ENCODE peak calls at places on chromosomes 6 and 20, in four cellular contexts. V is foreskin fibroblast, E is brain microvascular endothelial cell, A is cardiac fibroblast. X is an unnamed sample.

GRCh38 chr6:42046491-42047219 is 3.7 kb upstream of the TAF8 start:
- DNase-seq in V (peak), E (no peak), A (peak), X (peak)

GRCh38 chr6:141107562-141108160 is 1025.1 kb upstream of the GJE1 start:
- DNase-seq in V (peak), E (peak), A (peak), X (peak)

GRCh38 chr6:15879372-15880261 is 216.8 kb upstream of the DTNBP1 start:
- DNase-seq in V (peak), E (peak), A (peak), X (peak)

GRCh38 chr6:134835998-134836397 is 113.9 kb downstream of the ALDH8A1 start:
- DNase-seq in V (no peak), E (no peak), A (peak), X (no peak)

GRCh38 chr6:3176562-3177355 is 19.4 kb upstream of the TUBB2A start:
- DNase-seq in V (peak), E (peak), A (peak), X (peak)

GRCh38 chr6:117380298-117380697 is 45.4 kb downstream of the ROS1 start:
- DNase-seq in V (no peak), E (no peak), A (no peak), X (no peak)

GRCh38 chr20:63534427-63534830 is 2.7 kb downstream of the PTK6 start:
- DNase-seq in V (no peak), E (no peak), A (no peak), X (no peak)

GRCh38 chr20:45817652-45818194 is 5.3 kb downstream of the UBE2C start:
- DNase-seq in V (peak), E (peak), A (peak), X (peak)

GRCh38 chr6:30463651-30464618 is 25.4 kb upstream of the HLA-E start:
- DNase-seq in V (peak), E (no peak), A (peak), X (peak)

GRCh38 chr6:101276066-101276465 is 117.4 kb upstream of the GRIK2 start:
- DNase-seq in V (no peak), E (no peak), A (peak), X (no peak)

GRCh38 chr6:136012198-136012884 is 160.8 kb downstream of the PDE7B start:
- DNase-seq in V (peak), E (peak), A (peak), X (peak)

GRCh38 chr6:37702314-37702713 is 4.6 kb upstream of the MDGA1 start:
- DNase-seq in V (no peak), E (no peak), A (no peak), X (no peak)

GRCh38 chr6:147204060-147204785 is at the start of gene STXBP5:
- DNase-seq in V (no peak), E (no peak), A (peak), X (peak)

GRCh38 chr20:45910670-45911485 is 1.1 kb downstream of the PLTP start:
- DNase-seq in V (peak), E (peak), A (peak), X (peak)

GRCh38 chr20:33650753-33651561 is 11.2 kb upstream of the C20orf144 start:
- DNase-seq in V (no peak), E (no peak), A (no peak), X (no peak)

GRCh38 chr6:72418495-72418894 is 203.4 kb upstream of the KCNQ5 start:
- DNase-seq in V (peak), E (peak), A (peak), X (peak)

GRCh38 chr6:33252758-33253157 is 18.9 kb downstream of the VPS52 start:
- DNase-seq in V (peak), E (no peak), A (no peak), X (no peak)

GRCh38 chr6:33427585-33428218 is 7.8 kb downstream of the SYNGAP1 start:
- DNase-seq in V (no peak), E (no peak), A (no peak), X (no peak)

GRCh38 chr6:87718662-87719433 is 16.8 kb upstream of the AKIRIN2 start:
- DNase-seq in V (no peak), E (no peak), A (peak), X (no peak)

GRCh38 chr20:15069355-15069754 is 731.9 kb upstream of the FLRT3 start:
- DNase-seq in V (no peak), E (no peak), A (no peak), X (no peak)

GRCh38 chr6:44253307-44254101 is 3.8 kb downstream of the SLC35B2 start:
- DNase-seq in V (no peak), E (peak), A (peak), X (no peak)

GRCh38 chr6:78502386-78502887 is 364.9 kb upstream of the IRAK1BP1 start:
- DNase-seq in V (no peak), E (no peak), A (no peak), X (no peak)

GRCh38 chr20:46601603-46602122 is 49.6 kb downstream of the SLC13A3 start:
- DNase-seq in V (no peak), E (no peak), A (no peak), X (no peak)

GRCh38 chr6:115551510-115551909 is 509.2 kb downstream of the FRK start:
- DNase-seq in V (no peak), E (no peak), A (no peak), X (no peak)

GRCh38 chr6:42417641-42418112 is 34.0 kb downstream of the TRERF1 start:
- DNase-seq in V (no peak), E (no peak), A (peak), X (peak)

GRCh38 chr6:110626442-110626841 is 150.0 kb upstream of the SLC22A16 start:
- DNase-seq in V (no peak), E (no peak), A (no peak), X (no peak)

GRCh38 chr6:166763606-166764472 is 136.8 kb upstream of the RPS6KA2 start:
- DNase-seq in V (no peak), E (no peak), A (no peak), X (no peak)

GRCh38 chr6:84498905-84499304 is 265.5 kb downstream of the TBX18 start:
- DNase-seq in V (peak), E (no peak), A (no peak), X (no peak)

GRCh38 chr20:62831361-62831788 is 14.5 kb downstream of the COL9A3 start:
- DNase-seq in V (no peak), E (no peak), A (no peak), X (no peak)

GRCh38 chr20:4038047-4038459 is 22.7 kb upstream of the RNF24 start:
- DNase-seq in V (peak), E (peak), A (peak), X (peak)

GRCh38 chr6:5638666-5639065 is 368.1 kb downstream of the NRN1 start:
- DNase-seq in V (no peak), E (no peak), A (no peak), X (no peak)

GRCh38 chr6:46549155-46549554 is 57.9 kb upstream of the RCAN2 start:
- DNase-seq in V (no peak), E (no peak), A (peak), X (peak)

GRCh38 chr6:81821449-81821848 is 69.0 kb upstream of the TENT5A start:
- DNase-seq in V (no peak), E (no peak), A (no peak), X (no peak)

GRCh38 chr6:31149827-31150447 is 7.7 kb downstream of the CCHCR1 start:
- DNase-seq in V (no peak), E (no peak), A (no peak), X (no peak)

GRCh38 chr6:24154121-24154520 is 28.1 kb downstream of the NRSN1 start:
- DNase-seq in V (no peak), E (no peak), A (no peak), X (peak)

GRCh38 chr6:143449731-143450452 is 603 bp downstream of the ADAT2 start:
- DNase-seq in V (peak), E (peak), A (peak), X (peak)

GRCh38 chr6:143451531-143451930 is 926 bp downstream of the PEX3 start:
- DNase-seq in V (peak), E (no peak), A (no peak), X (no peak)

GRCh38 chr6:143449082-143449481 is 1.4 kb downstream of the ADAT2 start:
- DNase-seq in V (no peak), E (no peak), A (no peak), X (no peak)

DNA sequence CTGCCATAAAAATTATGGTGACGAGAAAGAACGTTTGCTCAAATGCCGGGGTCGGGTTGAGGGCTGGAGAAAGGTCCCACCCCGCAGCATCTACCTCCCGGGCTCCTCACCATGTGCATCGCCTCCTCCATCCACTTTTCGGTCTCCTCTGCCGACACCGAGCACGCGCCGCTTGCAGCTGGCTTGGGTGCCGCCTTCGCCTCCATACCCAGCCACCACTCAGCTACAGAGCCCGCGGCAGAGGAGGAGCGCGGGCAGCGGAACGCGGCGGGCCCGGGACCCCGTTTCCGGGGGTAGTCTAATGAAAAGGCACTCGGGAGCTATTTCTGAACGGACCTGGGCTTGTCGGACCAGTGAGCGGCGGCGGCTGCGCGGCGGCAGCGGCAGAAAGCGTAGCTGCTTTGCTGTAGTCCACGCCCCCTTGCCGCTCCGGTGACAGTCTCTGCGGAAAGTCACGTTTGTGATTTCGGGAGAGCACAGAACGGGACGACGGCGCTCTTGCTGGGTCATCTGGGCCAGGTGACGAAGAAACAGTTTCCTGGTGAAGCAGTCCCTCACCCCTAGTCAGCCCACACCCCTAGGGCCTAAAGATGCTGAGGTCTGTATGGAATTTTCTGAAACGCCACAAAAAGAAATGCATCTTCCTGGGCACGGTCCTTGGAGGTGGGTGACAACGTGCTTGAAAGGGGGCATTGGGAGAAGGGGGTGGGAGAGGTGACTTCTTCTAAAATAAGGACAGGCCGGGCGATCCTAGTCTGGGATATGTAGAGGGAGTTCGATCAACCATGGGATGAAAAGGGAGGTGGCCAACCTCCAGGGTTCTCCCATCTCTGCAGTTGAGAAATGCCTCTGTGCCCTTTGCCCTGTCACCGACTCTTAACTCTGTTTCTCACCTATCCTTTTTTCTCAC is at the start of the genes ADAT2 and PEX3:
- DNase-seq in V (peak), E (peak), A (peak), X (peak)
- H3K4me3 ChIP-seq in V (peak), E (peak), A (peak), X (peak)

GRCh38 chr6:73604020-73604419 is 49.8 kb downstream of the SLC17A5 start:
- DNase-seq in V (no peak), E (no peak), A (no peak), X (no peak)

GRCh38 chr6:73608761-73609160 is 45.0 kb downstream of the SLC17A5 start:
- DNase-seq in V (no peak), E (no peak), A (no peak), X (no peak)

GRCh38 chr6:73610444-73611275 is 43.1 kb downstream of the SLC17A5 start:
- DNase-seq in V (peak), E (no peak), A (peak), X (peak)

GRCh38 chr6:73604461-73604860 is 49.3 kb downstream of the SLC17A5 start:
- DNase-seq in V (no peak), E (no peak), A (no peak), X (no peak)

GRCh38 chr6:73606428-73606827 is 47.4 kb downstream of the SLC17A5 start:
- DNase-seq in V (no peak), E (no peak), A (no peak), X (no peak)
- TF ChIP-seq CTCF in V (no peak), E (no peak), A (no peak), X (no peak)

GRCh38 chr6:105174512-105174911 is 5.3 kb downstream of the POPDC3 start:
- DNase-seq in V (peak), E (no peak), A (no peak), X (peak)
- H3K4me3 ChIP-seq in V (no peak), E (no peak), A (no peak), X (no peak)

GRCh38 chr6:159125014-159125609 is 44.1 kb upstream of the FNDC1 start:
- DNase-seq in V (no peak), E (no peak), A (no peak), X (no peak)
- TF ChIP-seq CTCF in V (peak), E (peak), A (peak), X (peak)

GRCh38 chr6:158567871-158568401 is 8.0 kb downstream of the TMEM181 start:
- DNase-seq in V (no peak), E (no peak), A (no peak), X (no peak)
- H3K4me3 ChIP-seq in V (no peak), E (no peak), A (no peak), X (no peak)